ENCODE peak calls at places on chromosomes 11 and 22, in ten cellular contexts. One of them, this sample, is unnamed.

GRCh38 chr11:130703489-130704190 is 212.6 kb downstream of the SNX19 start:
- DNase-seq in EH: no peak
- DNase-seq in neural crest cell: no peak
- DNase-seq in stimulated activated CD4-positive, alpha-beta T cell treated with anti-CD3 and anti-CD28 coated beads, Interleukin-15, amount 100 ng/mL, for 48 hours: no peak
- DNase-seq in amniotic stem cell: no peak
- DNase-seq in mucosa of gallbladder: no peak
- DNase-seq in kidney tubule cell: no peak
- DNase-seq in AG09309: no peak
- DNase-seq in activated CD4-positive, alpha-beta T cell treated with anti-CD3 and anti-CD28 coated beads for 24 hours: no peak
- DNase-seq in NCI-H510A treated with DMSO at 0.1 percent for 48 hours: no peak
- DNase-seq in this sample: no peak

GRCh38 chr11:88103337-88104206 is 71.7 kb downstream of the RAB38 start:
- DNase-seq in kidney tubule cell: peak
- DNase-seq in mucosa of gallbladder: peak
- DNase-seq in NCI-H510A treated with DMSO at 0.1 percent for 48 hours: no peak
- DNase-seq in stimulated activated CD4-positive, alpha-beta T cell treated with anti-CD3 and anti-CD28 coated beads, Interleukin-15, amount 100 ng/mL, for 48 hours: peak
- DNase-seq in activated CD4-positive, alpha-beta T cell treated with anti-CD3 and anti-CD28 coated beads for 24 hours: peak
- DNase-seq in EH: peak
- DNase-seq in AG09309: no peak
- DNase-seq in amniotic stem cell: peak
- DNase-seq in neural crest cell: peak
- DNase-seq in this sample: no peak

GRCh38 chr11:78138694-78139421 is 568 bp downstream of the ALG8 start:
- DNase-seq in activated CD4-positive, alpha-beta T cell treated with anti-CD3 and anti-CD28 coated beads for 24 hours: peak
- DNase-seq in amniotic stem cell: no peak
- DNase-seq in EH: peak
- DNase-seq in stimulated activated CD4-positive, alpha-beta T cell treated with anti-CD3 and anti-CD28 coated beads, Interleukin-15, amount 100 ng/mL, for 48 hours: peak
- DNase-seq in neural crest cell: no peak
- DNase-seq in AG09309: no peak
- DNase-seq in NCI-H510A treated with DMSO at 0.1 percent for 48 hours: peak
- DNase-seq in kidney tubule cell: peak
- DNase-seq in mucosa of gallbladder: no peak
- DNase-seq in this sample: no peak

GRCh38 chr11:130452941-130453340 is 4.5 kb downstream of the ADAMTS15 start:
- DNase-seq in stimulated activated CD4-positive, alpha-beta T cell treated with anti-CD3 and anti-CD28 coated beads, Interleukin-15, amount 100 ng/mL, for 48 hours: no peak
- DNase-seq in mucosa of gallbladder: no peak
- DNase-seq in EH: no peak
- DNase-seq in amniotic stem cell: no peak
- DNase-seq in neural crest cell: no peak
- DNase-seq in NCI-H510A treated with DMSO at 0.1 percent for 48 hours: no peak
- DNase-seq in activated CD4-positive, alpha-beta T cell treated with anti-CD3 and anti-CD28 coated beads for 24 hours: no peak
- DNase-seq in kidney tubule cell: no peak
- DNase-seq in AG09309: no peak
- DNase-seq in this sample: no peak

GRCh38 chr11:116162541-116163230 is 610.1 kb downstream of the BUD13 start:
- DNase-seq in NCI-H510A treated with DMSO at 0.1 percent for 48 hours: peak
- DNase-seq in activated CD4-positive, alpha-beta T cell treated with anti-CD3 and anti-CD28 coated beads for 24 hours: no peak
- DNase-seq in neural crest cell: peak
- DNase-seq in stimulated activated CD4-positive, alpha-beta T cell treated with anti-CD3 and anti-CD28 coated beads, Interleukin-15, amount 100 ng/mL, for 48 hours: no peak
- DNase-seq in kidney tubule cell: peak
- DNase-seq in AG09309: no peak
- DNase-seq in EH: no peak
- DNase-seq in amniotic stem cell: no peak
- DNase-seq in mucosa of gallbladder: no peak
- DNase-seq in this sample: no peak

GRCh38 chr22:37229805-37230672 is 14.0 kb downstream of the RAC2 start:
- DNase-seq in activated CD4-positive, alpha-beta T cell treated with anti-CD3 and anti-CD28 coated beads for 24 hours: peak
- DNase-seq in AG09309: peak
- DNase-seq in neural crest cell: no peak
- DNase-seq in stimulated activated CD4-positive, alpha-beta T cell treated with anti-CD3 and anti-CD28 coated beads, Interleukin-15, amount 100 ng/mL, for 48 hours: peak
- DNase-seq in amniotic stem cell: no peak
- DNase-seq in NCI-H510A treated with DMSO at 0.1 percent for 48 hours: no peak
- DNase-seq in mucosa of gallbladder: peak
- DNase-seq in kidney tubule cell: peak
- DNase-seq in EH: peak
- DNase-seq in this sample: no peak

GRCh38 chr11:132992838-132993680 is 539.2 kb downstream of the OPCML start:
- DNase-seq in mucosa of gallbladder: no peak
- DNase-seq in kidney tubule cell: no peak
- DNase-seq in AG09309: no peak
- DNase-seq in NCI-H510A treated with DMSO at 0.1 percent for 48 hours: peak
- DNase-seq in amniotic stem cell: no peak
- DNase-seq in neural crest cell: no peak
- DNase-seq in stimulated activated CD4-positive, alpha-beta T cell treated with anti-CD3 and anti-CD28 coated beads, Interleukin-15, amount 100 ng/mL, for 48 hours: no peak
- DNase-seq in EH: peak
- DNase-seq in activated CD4-positive, alpha-beta T cell treated with anti-CD3 and anti-CD28 coated beads for 24 hours: no peak
- DNase-seq in this sample: no peak

GRCh38 chr11:64028398-64029115 is 7.2 kb upstream of the FLRT1 start:
- DNase-seq in mucosa of gallbladder: no peak
- DNase-seq in activated CD4-positive, alpha-beta T cell treated with anti-CD3 and anti-CD28 coated beads for 24 hours: no peak
- DNase-seq in NCI-H510A treated with DMSO at 0.1 percent for 48 hours: peak
- DNase-seq in stimulated activated CD4-positive, alpha-beta T cell treated with anti-CD3 and anti-CD28 coated beads, Interleukin-15, amount 100 ng/mL, for 48 hours: no peak
- DNase-seq in EH: peak
- DNase-seq in neural crest cell: peak
- DNase-seq in amniotic stem cell: no peak
- DNase-seq in AG09309: no peak
- DNase-seq in kidney tubule cell: peak
- DNase-seq in this sample: no peak

GRCh38 chr11:130891326-130891725 is 25.0 kb downstream of the SNX19 start:
- DNase-seq in kidney tubule cell: no peak
- DNase-seq in NCI-H510A treated with DMSO at 0.1 percent for 48 hours: no peak
- DNase-seq in mucosa of gallbladder: no peak
- DNase-seq in stimulated activated CD4-positive, alpha-beta T cell treated with anti-CD3 and anti-CD28 coated beads, Interleukin-15, amount 100 ng/mL, for 48 hours: no peak
- DNase-seq in AG09309: no peak
- DNase-seq in EH: peak
- DNase-seq in neural crest cell: no peak
- DNase-seq in amniotic stem cell: no peak
- DNase-seq in activated CD4-positive, alpha-beta T cell treated with anti-CD3 and anti-CD28 coated beads for 24 hours: no peak
- DNase-seq in this sample: no peak

GRCh38 chr22:32746715-32747114 is 54.8 kb upstream of the TIMP3 start:
- DNase-seq in EH: no peak
- DNase-seq in NCI-H510A treated with DMSO at 0.1 percent for 48 hours: no peak
- DNase-seq in kidney tubule cell: no peak
- DNase-seq in neural crest cell: no peak
- DNase-seq in stimulated activated CD4-positive, alpha-beta T cell treated with anti-CD3 and anti-CD28 coated beads, Interleukin-15, amount 100 ng/mL, for 48 hours: no peak
- DNase-seq in mucosa of gallbladder: no peak
- DNase-seq in amniotic stem cell: no peak
- DNase-seq in activated CD4-positive, alpha-beta T cell treated with anti-CD3 and anti-CD28 coated beads for 24 hours: no peak
- DNase-seq in AG09309: no peak
- DNase-seq in this sample: no peak

GRCh38 chr11:10934293-10934850 is 76.5 kb upstream of the ZBED5 start:
- DNase-seq in kidney tubule cell: no peak
- DNase-seq in AG09309: no peak
- DNase-seq in neural crest cell: no peak
- DNase-seq in mucosa of gallbladder: no peak
- DNase-seq in NCI-H510A treated with DMSO at 0.1 percent for 48 hours: peak
- DNase-seq in EH: no peak
- DNase-seq in amniotic stem cell: no peak
- DNase-seq in activated CD4-positive, alpha-beta T cell treated with anti-CD3 and anti-CD28 coated beads for 24 hours: no peak
- DNase-seq in stimulated activated CD4-positive, alpha-beta T cell treated with anti-CD3 and anti-CD28 coated beads, Interleukin-15, amount 100 ng/mL, for 48 hours: no peak
- DNase-seq in this sample: no peak

GRCh38 chr11:107988397-107989158 is 20.1 kb upstream of the CUL5 start:
- DNase-seq in stimulated activated CD4-positive, alpha-beta T cell treated with anti-CD3 and anti-CD28 coated beads, Interleukin-15, amount 100 ng/mL, for 48 hours: no peak
- DNase-seq in NCI-H510A treated with DMSO at 0.1 percent for 48 hours: no peak
- DNase-seq in neural crest cell: no peak
- DNase-seq in activated CD4-positive, alpha-beta T cell treated with anti-CD3 and anti-CD28 coated beads for 24 hours: no peak
- DNase-seq in EH: no peak
- DNase-seq in AG09309: no peak
- DNase-seq in kidney tubule cell: peak
- DNase-seq in mucosa of gallbladder: no peak
- DNase-seq in amniotic stem cell: no peak
- DNase-seq in this sample: no peak

GRCh38 chr11:43360361-43361032 is 1.8 kb downstream of the TTC17 start:
- DNase-seq in neural crest cell: no peak
- DNase-seq in NCI-H510A treated with DMSO at 0.1 percent for 48 hours: no peak
- DNase-seq in kidney tubule cell: peak
- DNase-seq in AG09309: no peak
- DNase-seq in stimulated activated CD4-positive, alpha-beta T cell treated with anti-CD3 and anti-CD28 coated beads, Interleukin-15, amount 100 ng/mL, for 48 hours: no peak
- DNase-seq in EH: peak
- DNase-seq in activated CD4-positive, alpha-beta T cell treated with anti-CD3 and anti-CD28 coated beads for 24 hours: no peak
- DNase-seq in mucosa of gallbladder: no peak
- DNase-seq in amniotic stem cell: no peak
- DNase-seq in this sample: no peak

GRCh38 chr11:95674669-95675358 is 114.8 kb downstream of the FAM76B start:
- DNase-seq in AG09309: no peak
- DNase-seq in activated CD4-positive, alpha-beta T cell treated with anti-CD3 and anti-CD28 coated beads for 24 hours: peak
- DNase-seq in neural crest cell: no peak
- DNase-seq in kidney tubule cell: no peak
- DNase-seq in EH: no peak
- DNase-seq in mucosa of gallbladder: no peak
- DNase-seq in amniotic stem cell: no peak
- DNase-seq in stimulated activated CD4-positive, alpha-beta T cell treated with anti-CD3 and anti-CD28 coated beads, Interleukin-15, amount 100 ng/mL, for 48 hours: peak
- DNase-seq in NCI-H510A treated with DMSO at 0.1 percent for 48 hours: no peak
- DNase-seq in this sample: no peak

GRCh38 chr11:114314096-114314495 is 17.9 kb downstream of the NNMT start:
- DNase-seq in EH: no peak
- DNase-seq in neural crest cell: no peak
- DNase-seq in AG09309: no peak
- DNase-seq in amniotic stem cell: no peak
- DNase-seq in mucosa of gallbladder: no peak
- DNase-seq in activated CD4-positive, alpha-beta T cell treated with anti-CD3 and anti-CD28 coated beads for 24 hours: no peak
- DNase-seq in kidney tubule cell: no peak
- DNase-seq in stimulated activated CD4-positive, alpha-beta T cell treated with anti-CD3 and anti-CD28 coated beads, Interleukin-15, amount 100 ng/mL, for 48 hours: no peak
- DNase-seq in NCI-H510A treated with DMSO at 0.1 percent for 48 hours: no peak
- DNase-seq in this sample: no peak

GRCh38 chr11:10288316-10288715 is 5.7 kb downstream of the SBF2 start:
- DNase-seq in AG09309: no peak
- DNase-seq in NCI-H510A treated with DMSO at 0.1 percent for 48 hours: no peak
- DNase-seq in amniotic stem cell: no peak
- DNase-seq in mucosa of gallbladder: no peak
- DNase-seq in stimulated activated CD4-positive, alpha-beta T cell treated with anti-CD3 and anti-CD28 coated beads, Interleukin-15, amount 100 ng/mL, for 48 hours: no peak
- DNase-seq in kidney tubule cell: no peak
- DNase-seq in EH: no peak
- DNase-seq in neural crest cell: no peak
- DNase-seq in activated CD4-positive, alpha-beta T cell treated with anti-CD3 and anti-CD28 coated beads for 24 hours: no peak
- DNase-seq in this sample: no peak

This sample was measured in ovary.